ENCODE peak calls at places on chromosome 2, in ten cellular contexts. P is pancreas, B is left lung, F is astrocyte of the cerebellum, O is GM12865, H is uterus, N is stomach, C is psoas muscle, Y is tibial nerve, R is left ventricle myocardium inferior. V is an unnamed sample.

GRCh38 chr2:65287364-65287763 is 59.7 kb downstream of the ACTR2 start:
- DNase-seq in H (no peak), F (no peak), P (no peak), N (no peak), O (no peak), Y (no peak), C (no peak), R (no peak), B (no peak), V (no peak)

GRCh38 chr2:163171786-163172549 is 333.4 kb upstream of the KCNH7 start:
- DNase-seq in B (no peak), O (no peak), F (no peak), H (no peak), R (no peak), C (no peak), Y (no peak), N (no peak), P (no peak), V (no peak)

GRCh38 chr2:151238527-151239487 is 22.9 kb downstream of the RBM43 start:
- DNase-seq in Y (peak), P (no peak), B (peak), H (peak), O (peak), R (no peak), N (no peak), F (peak), C (peak), V (peak)

GRCh38 chr2:24635181-24635580 is 144.1 kb downstream of the NCOA1 start:
- DNase-seq in C (no peak), P (no peak), B (no peak), R (no peak), H (no peak), Y (no peak), O (no peak), N (no peak), F (no peak), V (no peak)

GRCh38 chr2:44233450-44234128 is 41.7 kb upstream of the SLC3A1 start:
- DNase-seq in P (no peak), B (no peak), O (no peak), F (peak), Y (no peak), C (no peak), R (no peak), N (no peak), H (no peak), V (no peak)

GRCh38 chr2:128665113-128665512 is 346.4 kb upstream of the HS6ST1 start:
- DNase-seq in N (no peak), P (no peak), F (no peak), C (no peak), R (no peak), H (no peak), Y (no peak), B (no peak), O (no peak), V (no peak)

GRCh38 chr2:137957033-137957432 is 7.2 kb upstream of the HNMT start:
- DNase-seq in Y (no peak), C (no peak), H (no peak), P (no peak), B (no peak), O (no peak), F (peak), R (no peak), N (no peak), V (no peak)

GRCh38 chr2:188512456-188512855 is 220.8 kb downstream of the GULP1 start:
- DNase-seq in R (no peak), F (peak), Y (no peak), B (no peak), C (no peak), P (no peak), N (no peak), H (no peak), O (peak), V (no peak)

GRCh38 chr2:181440919-181441318 is 16.3 kb upstream of the ITGA4 start:
- DNase-seq in P (no peak), R (no peak), N (no peak), Y (no peak), F (no peak), B (no peak), H (no peak), C (no peak), O (no peak), V (no peak)

GRCh38 chr2:181444654-181445053 is 12.5 kb upstream of the ITGA4 start:
- DNase-seq in R (no peak), F (no peak), C (no peak), H (no peak), N (no peak), Y (no peak), P (no peak), B (no peak), O (no peak), V (no peak)

GRCh38 chr2:181438298-181438697 is 18.9 kb upstream of the ITGA4 start:
- DNase-seq in B (no peak), F (no peak), H (no peak), N (no peak), O (peak), C (no peak), P (no peak), Y (no peak), R (no peak), V (no peak)

DNA sequence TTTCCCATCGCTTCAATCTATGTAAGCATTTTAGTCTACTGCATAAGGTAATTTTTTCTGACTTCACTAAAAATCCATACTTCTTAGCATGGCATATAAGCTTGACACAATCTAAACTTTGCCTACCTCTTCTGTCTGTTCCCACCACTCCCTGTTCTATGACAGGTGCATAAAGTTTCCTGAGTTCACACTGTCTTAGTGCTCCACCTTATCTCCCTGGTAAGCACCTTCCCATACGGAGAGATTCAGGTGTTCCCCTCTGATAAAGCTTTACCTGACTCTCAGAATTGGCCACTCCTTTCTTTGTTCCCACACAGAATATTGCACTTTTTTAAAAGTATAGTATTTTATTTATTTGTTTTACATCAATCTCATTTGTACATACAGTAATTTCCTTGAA is 16.9 kb upstream of the ITGA4 start:
- DNase-seq in R (no peak), N (no peak), B (no peak), P (no peak), F (no peak), Y (no peak), C (no peak), O (no peak), H (no peak), V (no peak)
- H3K4me3 ChIP-seq in R (no peak), N (no peak), B (no peak), P (no peak), F (no peak), Y (no peak), C (no peak), O (no peak), H (no peak), V (no peak)

GRCh38 chr2:73961274-73961673 is 23.4 kb upstream of the TET3 start:
- DNase-seq in P (no peak), R (no peak), C (no peak), B (no peak), Y (no peak), N (no peak), O (no peak), F (no peak), H (no peak), V (no peak)
- TF ChIP-seq CTCF in P (no peak), R (no peak), C (no peak), B (no peak), Y (no peak), N (no peak), O (no peak), F (no peak), H (no peak), V (no peak)

GRCh38 chr2:27122791-27123190 is 824 bp upstream of the ABHD1 start:
- DNase-seq in F (no peak), P (no peak), B (no peak), O (no peak), R (no peak), H (no peak), C (no peak), Y (no peak), N (no peak), V (no peak)
- H3K4me3 ChIP-seq in F (no peak), P (no peak), B (peak), O (no peak), R (peak), H (no peak), C (peak), Y (peak), N (peak), V (no peak)

GRCh38 chr2:226915846-226916360 is 80.0 kb downstream of the RHBDD1 start:
- DNase-seq in P (no peak), Y (no peak), C (no peak), F (no peak), H (no peak), O (no peak), B (no peak), N (no peak), R (no peak), V (no peak)

GRCh38 chr2:226911932-226912331 is 76.1 kb downstream of the RHBDD1 start:
- DNase-seq in C (no peak), B (no peak), P (no peak), H (no peak), O (peak), F (no peak), Y (no peak), R (no peak), N (no peak), V (no peak)

GRCh38 chr2:226913641-226914040 is 77.8 kb downstream of the RHBDD1 start:
- DNase-seq in C (no peak), F (no peak), R (no peak), Y (no peak), P (no peak), N (no peak), O (no peak), B (no peak), H (no peak), V (no peak)

GRCh38 chr2:226916662-226917061 is 80.8 kb downstream of the RHBDD1 start:
- DNase-seq in F (no peak), R (no peak), O (peak), C (no peak), Y (no peak), B (no peak), P (no peak), N (no peak), H (no peak), V (no peak)
- TF ChIP-seq CTCF in F (no peak), R (no peak), O (no peak), C (no peak), Y (no peak), B (no peak), P (no peak), N (no peak), H (no peak), V (no peak)